ENCODE peak calls at places on chromosomes 16 and 17, in eight cellular contexts. N is heart left ventricle, R is AG04450, W is breast epithelium, H is cardiac muscle cell, C is heart right ventricle, D is hepatocyte, P is astrocyte of the spinal cord. Z is an unnamed sample.

GRCh38 chr16:49848530-49848929 is 7.4 kb downstream of the ZNF423 start:
- DNase-seq in W (no peak), R (no peak), N (no peak), H (no peak), P (no peak), C (no peak), D (no peak), Z (no peak)

GRCh38 chr17:72884066-72884465 is 208.4 kb downstream of the SLC39A11 start:
- DNase-seq in C (no peak), P (no peak), R (no peak), W (no peak), H (no peak), D (no peak), N (no peak), Z (no peak)

GRCh38 chr16:383326-384020 is 1.7 kb upstream of the PGAP6 start:
- DNase-seq in P (no peak), R (no peak), N (peak; percentile 27), W (no peak), C (peak; percentile 17), D (peak; percentile 82), H (peak; percentile 42), Z (no peak)

GRCh38 chr17:37708616-37709212 is 36.1 kb downstream of the HNF1B start:
- DNase-seq in C (no peak), H (no peak), P (peak; percentile 44), W (no peak), N (no peak), R (no peak), D (peak; percentile 89), Z (no peak)

GRCh38 chr16:54817432-54817831 is 113.2 kb upstream of the IRX5 start:
- DNase-seq in R (no peak), C (no peak), H (peak; percentile 23), P (peak; percentile 1), W (no peak), D (no peak), N (no peak), Z (peak; percentile 0)

GRCh38 chr17:68646626-68647526 is 45.7 kb upstream of the FAM20A start:
- DNase-seq in P (peak; percentile 20), R (no peak), W (no peak), C (no peak), N (no peak), D (no peak), H (no peak), Z (peak; percentile 52)

GRCh38 chr17:83173997-83174858 is 94.8 kb downstream of the METRNL start:
- DNase-seq in D (peak; percentile 68), P (no peak), N (peak; percentile 47), W (peak; percentile 48), R (no peak), H (peak; percentile 6), C (no peak), Z (no peak)

GRCh38 chr16:1331712-1332617 is 1.5 kb upstream of the BAIAP3 start:
- DNase-seq in W (peak; percentile 83), R (no peak), H (no peak), D (peak; percentile 89), C (peak; percentile 64), N (peak; percentile 80), P (peak; percentile 36), Z (peak; percentile 25)

GRCh38 chr17:17820046-17820445 is 16.7 kb downstream of the SREBF1 start:
- DNase-seq in D (no peak), C (no peak), P (no peak), W (no peak), N (no peak), H (no peak), R (no peak), Z (no peak)

GRCh38 chr16:83588070-83588469 is 219.7 kb upstream of the HSBP1 start:
- DNase-seq in N (no peak), C (no peak), R (no peak), W (no peak), D (no peak), P (no peak), H (no peak), Z (no peak)

GRCh38 chr17:58507123-58507634 is 7.3 kb downstream of the MTMR4 start:
- DNase-seq in R (no peak), W (no peak), C (no peak), N (no peak), H (no peak), P (peak; percentile 70), D (no peak), Z (no peak)

GRCh38 chr17:74016504-74016903 is 187.0 kb upstream of the RPL38 start:
- DNase-seq in C (no peak), H (no peak), D (no peak), N (no peak), P (no peak), W (no peak), R (no peak), Z (no peak)

GRCh38 chr16:49932943-49933342 is 77.0 kb upstream of the ZNF423 start:
- DNase-seq in H (no peak), D (no peak), R (no peak), W (no peak), P (peak; percentile 12), C (no peak), N (peak; percentile 42), Z (peak; percentile 20)

GRCh38 chr17:40121886-40122465 is at the start of gene MSL1:
- DNase-seq in R (no peak), N (peak; percentile 93), H (peak; percentile 91), C (peak; percentile 92), D (peak; percentile 95), W (peak; percentile 90), P (peak; percentile 84), Z (peak; percentile 75)

GRCh38 chr16:85613609-85614337 is 651 bp downstream of the GSE1 start:
- DNase-seq in R (no peak), W (peak; percentile 70), C (peak; percentile 77), P (no peak), N (peak; percentile 83), D (peak; percentile 76), H (peak; percentile 82), Z (no peak)

GRCh38 chr16:67100569-67101300 is 9.0 kb upstream of the PHAF1 start:
- DNase-seq in P (peak; percentile 65), N (no peak), R (no peak), C (no peak), H (no peak), D (peak; percentile 30), W (no peak), Z (peak; percentile 53)

GRCh38 chr16:85418978-85419491 is 194.1 kb upstream of the GSE1 start:
- DNase-seq in P (no peak), H (no peak), N (no peak), W (no peak), D (no peak), R (no peak), C (no peak), Z (no peak)

GRCh38 chr16:4494746-4495490 is 18.7 kb downstream of the HMOX2 start:
- DNase-seq in C (no peak), H (no peak), W (no peak), R (no peak), P (peak; percentile 72), N (no peak), D (no peak), Z (peak; percentile 77)

GRCh38 chr17:51604299-51605020 is 344.1 kb downstream of the UTP18 start:
- DNase-seq in N (no peak), R (no peak), H (no peak), P (no peak), C (no peak), D (no peak), W (no peak), Z (no peak)
- H3K4me3 ChIP-seq in N (no peak overlapping the region), R (no peak overlapping the region), H (no peak overlapping the region), P (no peak overlapping the region), C (no peak overlapping the region), D (no peak overlapping the region), W (no peak overlapping the region), Z (no peak overlapping the region)

GRCh38 chr17:6422654-6423241 is 12.2 kb downstream of the AIPL1 start:
- DNase-seq in W (no peak), C (no peak), H (no peak), R (no peak), P (no peak), D (no peak), N (no peak), Z (no peak)

GRCh38 chr17:6421700-6422604 is 13.0 kb downstream of the AIPL1 start:
- DNase-seq in R (peak; percentile 32), C (peak; percentile 75), H (peak; percentile 85), P (peak; percentile 61), N (peak; percentile 84), D (peak; percentile 88), W (peak; percentile 81), Z (peak; percentile 89)

GRCh38 chr17:6415616-6416015 is 19.3 kb downstream of the AIPL1 start:
- DNase-seq in D (no peak), W (no peak), C (no peak), N (no peak), P (no peak), H (peak; percentile 25), R (no peak), Z (no peak)

GRCh38 chr17:6423931-6424330 is 11.0 kb downstream of the AIPL1 start:
- DNase-seq in N (no peak), D (no peak), C (no peak), H (no peak), R (no peak), W (no peak), P (no peak), Z (no peak)

GRCh38 chr17:6420173-6420641 is 14.7 kb downstream of the AIPL1 start:
- DNase-seq in N (no peak), P (peak; percentile 6), W (no peak), C (no peak), H (peak; percentile 25), R (no peak), D (peak; percentile 46), Z (peak; percentile 53)
- TF ChIP-seq CTCF in N (no peak), P (peak; percentile 61), W (no peak), C (no peak), H (peak; percentile 42), R (peak; percentile 45), D (peak; percentile 43), Z (peak; percentile 28)

DNA sequence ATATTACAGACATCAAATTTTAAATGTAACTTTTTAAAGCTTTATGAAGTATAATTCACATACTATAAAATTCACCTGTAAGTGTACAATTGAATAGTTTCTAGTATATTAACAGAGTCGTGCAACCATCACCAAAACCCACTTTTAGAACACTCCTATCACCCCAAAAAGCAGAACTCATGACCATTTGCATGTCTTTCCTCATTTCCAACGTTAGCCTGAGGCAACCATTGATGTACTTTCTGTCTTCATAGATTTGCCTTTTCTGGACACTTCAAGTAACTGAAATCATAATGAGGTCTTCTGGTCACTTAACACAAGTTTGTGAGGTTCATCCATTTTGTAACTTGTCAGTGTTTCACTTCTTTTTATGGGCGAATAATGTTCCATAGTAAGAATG is 33.2 kb downstream of the METTL16 start:
- DNase-seq in W (no peak), D (no peak), C (no peak), R (no peak), N (no peak), H (no peak), P (no peak), Z (no peak)
- H3K4me3 ChIP-seq in W (no peak overlapping the region), D (no peak overlapping the region), C (no peak overlapping the region), R (no peak overlapping the region), N (no peak overlapping the region), H (no peak overlapping the region), P (no peak overlapping the region), Z (no peak overlapping the region)

GRCh38 chr17:6642592-6642991 is 1.7 kb downstream of the TXNDC17 start:
- DNase-seq in H (no peak), R (no peak), D (no peak), W (no peak), N (no peak), P (no peak), C (no peak), Z (peak; percentile 55)

GRCh38 chr17:6643460-6644125 is 2.7 kb downstream of the TXNDC17 start:
- DNase-seq in W (no peak), P (peak; percentile 65), N (no peak), H (no peak), D (no peak), C (no peak), R (no peak), Z (no peak)

GRCh38 chr17:6651483-6652452 is at the start of the genes C17orf100 and MED31:
- DNase-seq in D (peak; percentile 97), N (peak; percentile 96), R (peak; percentile 61), P (peak; percentile 90), C (peak; percentile 97), W (peak; percentile 94), H (peak; percentile 96), Z (peak; percentile 92)

GRCh38 chr17:6648181-6648580 is 3.2 kb downstream of the MED31 start:
- DNase-seq in C (no peak), H (no peak), P (no peak), D (no peak), R (no peak), N (no peak), W (no peak), Z (peak; percentile 44)
- TF ChIP-seq CTCF in C (no peak), H (peak; percentile 9), P (peak; percentile 32), D (no peak), R (no peak), N (no peak), W (no peak), Z (peak; percentile 5)

Z was measured in foreskin fibroblast.